ENCODE peak calls at places on chromosome 7, in five cellular contexts. M, Q, X, C and F are unnamed samples.

GRCh38 chr7:91240546-91240945 is 23.7 kb upstream of the FZD1 start:
- DNase-seq in M (no peak), Q (no peak), X (no peak), C (no peak), F (no peak)

GRCh38 chr7:138247568-138248328 is 171.5 kb downstream of the AKR1D1 start:
- DNase-seq in M (no peak), Q (no peak), X (no peak), C (peak; percentile 51), F (no peak)

GRCh38 chr7:140604760-140605159 is 35.9 kb downstream of the DENND2A start:
- DNase-seq in M (no peak), Q (no peak), X (no peak), C (peak; percentile 43), F (no peak)

GRCh38 chr7:135117096-135117495 is 30.8 kb upstream of the TMEM140 start:
- DNase-seq in M (no peak), Q (no peak), X (no peak), C (no peak), F (no peak)

GRCh38 chr7:44473295-44473694 is 17.2 kb downstream of the NUDCD3 start:
- DNase-seq in M (no peak), Q (no peak), X (no peak), C (peak; percentile 51), F (peak; percentile 44)

GRCh38 chr7:43491984-43492383 is 90.9 kb upstream of the STK17A start:
- DNase-seq in M (no peak), Q (no peak), X (peak; percentile 61), C (peak; percentile 50), F (no peak)

GRCh38 chr7:98627062-98627790 is 10.1 kb downstream of the NPTX2 start:
- DNase-seq in M (no peak), Q (no peak), X (no peak), C (no peak), F (no peak)

GRCh38 chr7:79615466-79615865 is 162.0 kb upstream of the MAGI2 start:
- DNase-seq in M (no peak), Q (no peak), X (no peak), C (no peak), F (no peak)

GRCh38 chr7:37089972-37090371 is 358.7 kb downstream of the ELMO1 start:
- DNase-seq in M (no peak), Q (no peak), X (no peak), C (peak; percentile 2), F (peak; percentile 34)

GRCh38 chr7:143299840-143300239 is 11.7 kb downstream of the CASP2 start:
- DNase-seq in M (peak; percentile 65), Q (peak; percentile 33), X (no peak), C (no peak), F (peak; percentile 42)

GRCh38 chr7:139828446-139828845 is 618 bp upstream of the TBXAS1 start:
- DNase-seq in M (no peak), Q (no peak), X (no peak), C (no peak), F (no peak)

GRCh38 chr7:28546067-28546466 is 133.7 kb downstream of the CREB5 start:
- DNase-seq in M (no peak), Q (no peak), X (no peak), C (no peak), F (no peak)

GRCh38 chr7:30119890-30120577 is 14.8 kb upstream of the MTURN start:
- DNase-seq in M (no peak), Q (no peak), X (no peak), C (no peak), F (no peak)

GRCh38 chr7:22197376-22197775 is 159.6 kb downstream of the RAPGEF5 start:
- DNase-seq in M (no peak), Q (no peak), X (no peak), C (no peak), F (no peak)

GRCh38 chr7:8147004-8147403 is 115.0 kb downstream of the ICA1 start:
- DNase-seq in M (no peak), Q (peak; percentile 8), X (no peak), C (no peak), F (no peak)

GRCh38 chr7:124930655-124931597 is 1.3 kb upstream of the POT1 start:
- DNase-seq in M (no peak), Q (no peak), X (no peak), C (no peak), F (no peak)

GRCh38 chr7:49023345-49024330 is 99.3 kb downstream of the CDC14C start:
- DNase-seq in M (no peak), Q (peak; percentile 2), X (no peak), C (no peak), F (no peak)

GRCh38 chr7:69411466-69411865 is 186.8 kb upstream of the AUTS2 start:
- DNase-seq in M (no peak), Q (peak; percentile 4), X (no peak), C (no peak), F (no peak)

GRCh38 chr7:27316311-27316710 is 73.7 kb downstream of the EVX1 start:
- DNase-seq in M (no peak), Q (no peak), X (no peak), C (no peak), F (no peak)

GRCh38 chr7:158529181-158530096 is 58.2 kb downstream of the PTPRN2 start:
- DNase-seq in M (no peak), Q (no peak), X (no peak), C (no peak), F (no peak)

GRCh38 chr7:26369519-26370385 is 78.1 kb downstream of the SNX10 start:
- DNase-seq in M (no peak), Q (peak; percentile 36), X (no peak), C (peak; percentile 56), F (peak; percentile 71)

GRCh38 chr7:14207154-14207553 is 217.7 kb upstream of the ETV1 start:
- DNase-seq in M (no peak), Q (no peak), X (peak; percentile 7), C (no peak), F (no peak)

GRCh38 chr7:73707045-73707631 is 12.3 kb downstream of the STX1A start:
- DNase-seq in M (no peak), Q (no peak), X (no peak), C (no peak), F (no peak)

GRCh38 chr7:55534262-55534915 is 37.9 kb downstream of the VOPP1 start:
- DNase-seq in M (peak; percentile 77), Q (no peak), X (no peak), C (peak; percentile 88), F (no peak)

GRCh38 chr7:89839329-89839728 is 314.9 kb upstream of the STEAP1 start:
- DNase-seq in M (no peak), Q (no peak), X (no peak), C (no peak), F (no peak)

GRCh38 chr7:17095001-17095574 is 203.4 kb upstream of the AHR start:
- DNase-seq in M (no peak), Q (no peak), X (peak; percentile 14), C (peak; percentile 98), F (no peak)

GRCh38 chr7:156017431-156017830 is 205.2 kb upstream of the SHH start:
- DNase-seq in M (no peak), Q (no peak), X (no peak), C (no peak), F (no peak)

GRCh38 chr7:106166651-106167342 is 54.7 kb upstream of the SYPL1 start:
- DNase-seq in M (no peak), Q (peak; percentile 56), X (peak; percentile 38), C (peak; percentile 75), F (peak; percentile 84)

GRCh38 chr7:134473861-134474291 is 15.0 kb upstream of the AKR1B1 start:
- DNase-seq in M (no peak), Q (no peak), X (no peak), C (no peak), F (no peak)